ENCODE peak calls at places on chromosomes 2 and 18, in ten cellular contexts. M, J, S, U, I, V, Q, E, D and T are unnamed samples.

GRCh38 chr2:124120246-124120645 is 95.2 kb downstream of the CNTNAP5 start:
- DNase-seq in I (no peak), M (no peak), J (no peak), V (no peak), E (no peak), D (no peak), U (no peak), Q (no peak), S (no peak), T (no peak)

GRCh38 chr18:13629841-13630747 is 96.3 kb downstream of the FAM210A start:
- DNase-seq in E (no peak), U (peak; percentile 81), V (peak; percentile 64), I (peak; percentile 91), S (peak; percentile 67), M (peak; percentile 73), J (peak; percentile 43), Q (peak; percentile 43), D (peak; percentile 50), T (peak; percentile 86)

GRCh38 chr2:186966015-186966414 is 117.0 kb upstream of the ZSWIM2 start:
- DNase-seq in J (no peak), D (no peak), I (no peak), M (no peak), E (no peak), U (no peak), S (no peak), V (no peak), Q (no peak), T (no peak)

GRCh38 chr2:12469053-12469625 is 247.6 kb upstream of the TRIB2 start:
- DNase-seq in S (no peak), J (no peak), Q (no peak), M (no peak), U (no peak), E (no peak), I (no peak), V (no peak), D (peak; percentile 52), T (no peak)

GRCh38 chr2:65554765-65555561 is 122.6 kb upstream of the SPRED2 start:
- DNase-seq in U (no peak), E (no peak), V (no peak), J (peak; percentile 21), I (no peak), D (peak; percentile 15), M (peak; percentile 23), S (no peak), Q (peak; percentile 40), T (no peak)

GRCh38 chr2:74576151-74576755 is 21.7 kb downstream of the DOK1 start:
- DNase-seq in E (no peak), J (peak; percentile 62), V (no peak), Q (no peak), I (no peak), D (peak; percentile 88), U (no peak), M (no peak), S (no peak), T (no peak)

GRCh38 chr2:175844169-175844568 is 157.9 kb downstream of the LNPK start:
- DNase-seq in I (no peak), D (peak; percentile 78), S (no peak), E (no peak), Q (peak; percentile 65), U (peak; percentile 77), V (no peak), M (no peak), J (peak; percentile 86), T (no peak)

GRCh38 chr2:47595115-47595514 is 187.8 kb upstream of the MSH6 start:
- DNase-seq in Q (no peak), D (no peak), I (no peak), S (no peak), J (no peak), V (no peak), U (no peak), M (no peak), E (no peak), T (no peak)

GRCh38 chr2:45494275-45494977 is 116.6 kb downstream of the SRBD1 start:
- DNase-seq in S (no peak), E (no peak), I (peak; percentile 56), J (peak; percentile 58), M (peak; percentile 23), D (peak; percentile 79), Q (peak; percentile 33), V (peak; percentile 54), U (peak; percentile 65), T (no peak)

GRCh38 chr2:37589298-37589697 is 82.1 kb downstream of the CDC42EP3 start:
- DNase-seq in E (no peak), Q (peak; percentile 70), M (no peak), S (no peak), I (no peak), D (peak; percentile 58), U (no peak), J (peak; percentile 60), V (no peak), T (no peak)

GRCh38 chr2:37593024-37593423 is 78.4 kb downstream of the CDC42EP3 start:
- DNase-seq in I (no peak), M (no peak), J (no peak), E (no peak), V (no peak), S (no peak), D (no peak), U (no peak), Q (no peak), T (no peak)

GRCh38 chr2:37587817-37588216 is 83.6 kb downstream of the CDC42EP3 start:
- DNase-seq in Q (no peak), J (no peak), S (no peak), E (no peak), V (no peak), D (no peak), M (no peak), U (no peak), I (no peak), T (no peak)

GRCh38 chr2:37588316-37588777 is 83.1 kb downstream of the CDC42EP3 start:
- DNase-seq in E (no peak), S (no peak), D (peak; percentile 43), V (no peak), J (peak; percentile 74), M (no peak), Q (peak; percentile 79), U (no peak), I (no peak), T (no peak)

GRCh38 chr2:37590119-37590571 is 81.3 kb downstream of the CDC42EP3 start:
- DNase-seq in V (no peak), Q (peak; percentile 11), I (no peak), J (peak; percentile 88), U (no peak), E (no peak), S (no peak), D (peak; percentile 61), M (no peak), T (no peak)
- H3K4me1 ChIP-seq in V (peaks cover 6% of the 10 kb centered on the region), Q (peaks cover 56% of the 10 kb centered on the region), I (peaks cover 58% of the 10 kb centered on the region), J (peaks cover 29% of the 10 kb centered on the region), U (peaks cover 2% of the 10 kb centered on the region), E (peaks cover 9% of the 10 kb centered on the region), S (peaks cover 16% of the 10 kb centered on the region), D (peaks cover 14% of the 10 kb centered on the region), M (peaks cover 11% of the 10 kb centered on the region), T (peaks cover 10% of the 10 kb centered on the region)

GRCh38 chr18:25349926-25350560 is 1.9 kb downstream of the ZNF521 start:
- DNase-seq in S (peak; percentile 41), D (peak; percentile 13), Q (no peak), E (peak; percentile 75), U (peak; percentile 29), I (peak; percentile 58), J (peak; percentile 31), V (peak; percentile 41), M (no peak), T (no peak)
- H3K9ac ChIP-seq in S (peak overlapping the region; percentile 51), D (peak overlapping the region; percentile 96), Q (no peak overlapping the region), E (no peak overlapping the region), U (peak overlapping the region; percentile 88), I (peak overlapping the region; percentile 85), J (peak overlapping the region; percentile 90), V (peak overlapping the region; percentile 94), M (no peak overlapping the region), T (peak overlapping the region; percentile 80)

GRCh38 chr2:191638802-191639172 is 39.1 kb upstream of the NABP1 start:
- DNase-seq in S (no peak), V (no peak), I (no peak), D (no peak), J (no peak), U (no peak), M (no peak), Q (no peak), E (no peak), T (no peak)

GRCh38 chr2:191636235-191636543 is 41.7 kb upstream of the NABP1 start:
- DNase-seq in I (no peak), M (no peak), Q (peak; percentile 76), U (peak; percentile 38), J (peak; percentile 97), D (peak; percentile 88), V (no peak), S (no peak), E (no peak), T (no peak)

GRCh38 chr2:191636586-191636985 is 41.4 kb upstream of the NABP1 start:
- DNase-seq in I (no peak), V (no peak), D (no peak), E (no peak), J (no peak), M (no peak), U (no peak), Q (no peak), S (no peak), T (no peak)

GRCh38 chr2:191638079-191638801 is 39.7 kb upstream of the NABP1 start:
- DNase-seq in D (no peak), V (no peak), I (no peak), Q (no peak), U (peak; percentile 32), M (peak; percentile 46), S (no peak), J (peak; percentile 24), E (no peak), T (peak; percentile 51)

GRCh38 chr2:191637182-191638078 is 40.5 kb upstream of the NABP1 start:
- DNase-seq in J (peak; percentile 82), M (peak; percentile 29), Q (peak; percentile 77), E (no peak), D (peak; percentile 71), I (no peak), S (no peak), V (no peak), U (peak; percentile 21), T (no peak)
- H3K27ac ChIP-seq in J (peak overlapping the region; percentile 76), M (peak overlapping the region; percentile 85), Q (peak overlapping the region; percentile 40), E (no peak overlapping the region), D (peak overlapping the region; percentile 100), I (peak overlapping the region; percentile 9), S (no peak overlapping the region), V (no peak overlapping the region), U (no peak overlapping the region), T (no peak overlapping the region)

GRCh38 chr2:142020368-142020767 is 110.4 kb downstream of the LRP1B start:
- DNase-seq in E (no peak), D (no peak), M (no peak), J (peak; percentile 70), U (no peak), V (no peak), Q (no peak), I (no peak), S (no peak), T (no peak)

GRCh38 chr2:142030735-142031134 is 100.1 kb downstream of the LRP1B start:
- DNase-seq in Q (no peak), I (no peak), U (no peak), M (no peak), J (no peak), S (no peak), V (no peak), E (no peak), D (no peak), T (no peak)

DNA sequence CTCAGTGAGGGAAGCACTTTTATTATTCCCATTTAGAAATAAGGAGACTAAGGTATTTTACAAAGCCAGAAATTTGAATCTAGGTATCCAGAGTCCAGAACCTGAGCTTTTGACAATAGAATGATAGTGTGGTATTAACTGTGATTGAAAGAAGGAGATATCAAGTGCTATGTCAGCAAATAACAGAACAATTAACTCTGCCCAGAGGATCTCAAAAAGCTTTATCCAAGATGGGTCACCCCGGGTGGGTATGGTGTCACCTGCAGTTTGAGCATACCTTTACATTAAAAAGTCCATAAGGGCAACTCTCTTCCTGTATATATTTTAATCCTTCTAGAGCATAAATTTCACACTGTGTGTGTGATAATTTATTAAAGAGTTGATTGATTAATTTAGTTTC is 105.4 kb downstream of the LRP1B start:
- DNase-seq in M (no peak), J (no peak), D (no peak), U (no peak), V (no peak), S (no peak), I (no peak), Q (no peak), E (no peak), T (no peak)
- H3K4me1 ChIP-seq in M (no peaks in the 10 kb centered on the region), J (no peaks in the 10 kb centered on the region), D (no peaks in the 10 kb centered on the region), U (no peaks in the 10 kb centered on the region), V (no peaks in the 10 kb centered on the region), S (peaks cover 2% of the 10 kb centered on the region), I (no peaks in the 10 kb centered on the region), Q (no peaks in the 10 kb centered on the region), E (no peaks in the 10 kb centered on the region), T (no peaks in the 10 kb centered on the region)